ENCODE peak calls at places on chromosomes 1 and 21, in five cellular contexts. One of them, this sample, is unnamed.

GRCh38 chr1:209850342-209850979 is 22.7 kb downstream of the UTP25 start:
- DNase-seq in GM12878: no peak
- DNase-seq in HCT116: peak
- DNase-seq in testis: peak
- DNase-seq in spleen: no peak
- DNase-seq in this sample: peak

GRCh38 chr1:44700573-44700972 is 26.1 kb downstream of the ARMH1 start:
- DNase-seq in GM12878: no peak
- DNase-seq in testis: no peak
- DNase-seq in spleen: no peak
- DNase-seq in HCT116: no peak
- DNase-seq in this sample: no peak

GRCh38 chr1:97778718-97779117 is 142.1 kb downstream of the DPYD start:
- DNase-seq in HCT116: no peak
- DNase-seq in GM12878: no peak
- DNase-seq in testis: no peak
- DNase-seq in spleen: no peak
- DNase-seq in this sample: no peak

GRCh38 chr1:156746716-156747631 is 4.5 kb downstream of the HDGF start:
- DNase-seq in GM12878: no peak
- DNase-seq in HCT116: peak
- DNase-seq in spleen: peak
- DNase-seq in testis: peak
- DNase-seq in this sample: peak

GRCh38 chr1:43729816-43730463 is 22.6 kb downstream of the ST3GAL3 start:
- DNase-seq in testis: no peak
- DNase-seq in spleen: no peak
- DNase-seq in HCT116: no peak
- DNase-seq in GM12878: no peak
- DNase-seq in this sample: no peak

GRCh38 chr1:155044812-155045690 is 6.1 kb upstream of the ADAM15 start:
- DNase-seq in testis: peak
- DNase-seq in HCT116: no peak
- DNase-seq in GM12878: no peak
- DNase-seq in spleen: peak
- DNase-seq in this sample: peak

GRCh38 chr21:14084068-14084501 is 126.7 kb downstream of the LIPI start:
- DNase-seq in HCT116: no peak
- DNase-seq in GM12878: no peak
- DNase-seq in spleen: no peak
- DNase-seq in testis: no peak
- DNase-seq in this sample: no peak

GRCh38 chr1:20440785-20441200 is 45.2 kb downstream of the CAMK2N1 start:
- DNase-seq in GM12878: no peak
- DNase-seq in testis: peak
- DNase-seq in spleen: no peak
- DNase-seq in HCT116: peak
- DNase-seq in this sample: no peak

GRCh38 chr1:179129702-179130473 is 48.0 kb downstream of the TOR3A start:
- DNase-seq in GM12878: peak
- DNase-seq in spleen: no peak
- DNase-seq in HCT116: no peak
- DNase-seq in testis: no peak
- DNase-seq in this sample: no peak

GRCh38 chr1:109201123-109201703 is 12.5 kb upstream of the SARS1 start:
- DNase-seq in GM12878: no peak
- DNase-seq in HCT116: no peak
- DNase-seq in testis: peak
- DNase-seq in spleen: no peak
- DNase-seq in this sample: no peak

GRCh38 chr1:231053493-231054162 is 13.6 kb upstream of the FAM89A start:
- DNase-seq in testis: peak
- DNase-seq in HCT116: no peak
- DNase-seq in GM12878: peak
- DNase-seq in spleen: no peak
- DNase-seq in this sample: no peak

GRCh38 chr21:41766051-41766882 is 585 bp downstream of the RIPK4 start:
- DNase-seq in spleen: peak
- DNase-seq in testis: no peak
- DNase-seq in GM12878: no peak
- DNase-seq in HCT116: no peak
- DNase-seq in this sample: no peak

GRCh38 chr1:78005347-78005722 is 596 bp downstream of the DNAJB4 start:
- DNase-seq in GM12878: no peak
- DNase-seq in testis: no peak
- DNase-seq in spleen: no peak
- DNase-seq in HCT116: no peak
- DNase-seq in this sample: no peak

GRCh38 chr1:23366598-23366997 is 3.0 kb downstream of the ZNF436 start:
- DNase-seq in HCT116: no peak
- DNase-seq in spleen: no peak
- DNase-seq in testis: no peak
- DNase-seq in GM12878: no peak
- DNase-seq in this sample: no peak

GRCh38 chr1:121522061-121522759 is 337.4 kb downstream of the SRGAP2C start:
- DNase-seq in HCT116: no peak
- DNase-seq in testis: no peak
- DNase-seq in spleen: no peak
- DNase-seq in GM12878: no peak
- DNase-seq in this sample: no peak

GRCh38 chr1:219020386-219020785 is 153.3 kb upstream of the LYPLAL1 start:
- DNase-seq in GM12878: no peak
- DNase-seq in spleen: no peak
- DNase-seq in testis: no peak
- DNase-seq in HCT116: no peak
- DNase-seq in this sample: no peak

GRCh38 chr21:46067505-46068201 is 30.3 kb upstream of the COL6A2 start:
- DNase-seq in GM12878: no peak
- DNase-seq in testis: no peak
- DNase-seq in HCT116: no peak
- DNase-seq in spleen: no peak
- DNase-seq in this sample: no peak

GRCh38 chr21:46066843-46067331 is 31.0 kb upstream of the COL6A2 start:
- DNase-seq in HCT116: no peak
- DNase-seq in testis: peak
- DNase-seq in spleen: no peak
- DNase-seq in GM12878: no peak
- DNase-seq in this sample: peak

GRCh38 chr21:46065215-46065992 is 32.5 kb upstream of the COL6A2 start:
- DNase-seq in spleen: no peak
- DNase-seq in GM12878: no peak
- DNase-seq in HCT116: no peak
- DNase-seq in testis: peak
- DNase-seq in this sample: peak

GRCh38 chr21:46064870-46065214 is 33.1 kb upstream of the COL6A2 start:
- DNase-seq in HCT116: no peak
- DNase-seq in GM12878: no peak
- DNase-seq in testis: no peak
- DNase-seq in spleen: no peak
- DNase-seq in this sample: no peak

DNA sequence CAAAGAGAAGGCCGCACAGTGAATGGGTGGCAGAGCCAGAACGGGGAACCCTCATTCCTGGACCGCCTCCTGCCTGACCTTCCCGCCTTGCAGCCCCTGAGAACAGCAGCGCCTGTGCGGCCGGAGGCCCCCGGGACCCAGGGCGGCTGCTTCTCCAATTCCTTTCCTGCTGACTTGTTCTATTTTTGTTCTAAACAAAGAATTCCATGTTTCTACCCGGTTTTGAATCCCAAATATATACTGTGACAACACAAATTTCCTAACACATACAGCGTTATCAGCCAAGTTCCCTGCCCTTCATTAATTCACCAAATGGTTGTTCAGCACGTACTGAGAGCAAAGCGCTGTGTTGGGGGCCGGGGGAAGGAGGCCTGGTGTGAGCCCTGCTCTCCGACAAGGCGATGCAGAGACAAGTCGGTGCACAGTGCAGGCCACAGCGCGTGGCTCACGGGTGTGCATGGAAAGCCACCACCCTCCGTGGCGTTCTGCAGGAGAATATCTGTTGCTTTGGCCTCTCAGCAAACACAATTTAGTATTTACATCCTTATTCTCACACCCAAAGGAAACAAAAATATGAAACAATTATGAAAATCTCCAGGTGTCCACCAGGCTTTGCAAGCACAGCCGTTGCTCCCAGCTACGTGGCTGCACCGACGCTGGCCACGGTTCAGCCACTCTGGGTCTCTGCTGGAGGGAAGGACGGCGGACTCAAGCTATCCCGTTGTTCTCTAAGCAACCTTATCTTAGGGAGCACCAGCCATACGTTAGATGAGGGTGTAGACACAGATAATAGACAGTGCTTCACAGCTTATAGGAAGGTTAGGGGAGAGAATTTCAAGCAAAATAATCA is 31.7 kb upstream of the COL6A2 start:
- DNase-seq in HCT116: no peak
- DNase-seq in testis: peak
- DNase-seq in spleen: no peak
- DNase-seq in GM12878: no peak
- DNase-seq in this sample: peak
- TF ChIP-seq CTCF in HCT116: no peak
- TF ChIP-seq CTCF in testis: no peak
- TF ChIP-seq CTCF in spleen: no peak
- TF ChIP-seq CTCF in GM12878: no peak
- TF ChIP-seq CTCF in this sample: no peak

GRCh38 chr1:165768513-165769394 is at the start of gene TMCO1:
- DNase-seq in testis: peak
- DNase-seq in GM12878: peak
- DNase-seq in HCT116: peak
- DNase-seq in spleen: peak
- DNase-seq in this sample: peak
- TF ChIP-seq POLR2A in testis: no peak
- TF ChIP-seq POLR2A in GM12878: peak
- TF ChIP-seq POLR2A in HCT116: peak
- TF ChIP-seq POLR2A in spleen: no peak
- TF ChIP-seq POLR2A in this sample: peak

GRCh38 chr1:6148497-6149241 is 31.5 kb downstream of the CHD5 start:
- DNase-seq in testis: peak
- DNase-seq in HCT116: peak
- DNase-seq in spleen: peak
- DNase-seq in GM12878: no peak
- DNase-seq in this sample: no peak
- H3K27ac ChIP-seq in testis: no peak
- H3K27ac ChIP-seq in HCT116: peak
- H3K27ac ChIP-seq in spleen: no peak
- H3K27ac ChIP-seq in GM12878: no peak
- H3K27ac ChIP-seq in this sample: no peak

GRCh38 chr1:226424228-226425003 is 16.5 kb upstream of the PARP1 start:
- DNase-seq in HCT116: peak
- DNase-seq in spleen: no peak
- DNase-seq in GM12878: no peak
- DNase-seq in testis: no peak
- DNase-seq in this sample: no peak
- TF ChIP-seq CTCF in HCT116: peak
- TF ChIP-seq CTCF in spleen: peak
- TF ChIP-seq CTCF in GM12878: peak
- TF ChIP-seq CTCF in testis: peak
- TF ChIP-seq CTCF in this sample: peak

GRCh38 chr21:37546949-37547614 is 180.5 kb downstream of the DYRK1A start:
- DNase-seq in spleen: no peak
- DNase-seq in GM12878: no peak
- DNase-seq in HCT116: no peak
- DNase-seq in testis: no peak
- DNase-seq in this sample: no peak

GRCh38 chr21:37547615-37547975 is 181.0 kb downstream of the DYRK1A start:
- DNase-seq in spleen: no peak
- DNase-seq in GM12878: no peak
- DNase-seq in HCT116: no peak
- DNase-seq in testis: no peak
- DNase-seq in this sample: no peak

GRCh38 chr21:37548521-37548981 is 182.0 kb downstream of the DYRK1A start:
- DNase-seq in HCT116: no peak
- DNase-seq in spleen: no peak
- DNase-seq in GM12878: no peak
- DNase-seq in testis: no peak
- DNase-seq in this sample: no peak

GRCh38 chr21:37542512-37542911 is 175.9 kb downstream of the DYRK1A start:
- DNase-seq in spleen: no peak
- DNase-seq in GM12878: no peak
- DNase-seq in testis: no peak
- DNase-seq in HCT116: no peak
- DNase-seq in this sample: no peak

GRCh38 chr21:37546299-37546908 is 179.8 kb downstream of the DYRK1A start:
- DNase-seq in GM12878: no peak
- DNase-seq in spleen: no peak
- DNase-seq in testis: no peak
- DNase-seq in HCT116: no peak
- DNase-seq in this sample: no peak
- TF ChIP-seq POLR2A in GM12878: no peak
- TF ChIP-seq POLR2A in spleen: no peak
- TF ChIP-seq POLR2A in testis: no peak
- TF ChIP-seq POLR2A in HCT116: no peak
- TF ChIP-seq POLR2A in this sample: no peak

GRCh38 chr1:47262787-47263413 is 30.9 kb upstream of the TAL1 start:
- DNase-seq in testis: peak
- DNase-seq in spleen: no peak
- DNase-seq in HCT116: peak
- DNase-seq in GM12878: no peak
- DNase-seq in this sample: no peak
- H3K27ac ChIP-seq in testis: no peak
- H3K27ac ChIP-seq in spleen: no peak
- H3K27ac ChIP-seq in HCT116: no peak
- H3K27ac ChIP-seq in GM12878: no peak
- H3K27ac ChIP-seq in this sample: no peak

DNA sequence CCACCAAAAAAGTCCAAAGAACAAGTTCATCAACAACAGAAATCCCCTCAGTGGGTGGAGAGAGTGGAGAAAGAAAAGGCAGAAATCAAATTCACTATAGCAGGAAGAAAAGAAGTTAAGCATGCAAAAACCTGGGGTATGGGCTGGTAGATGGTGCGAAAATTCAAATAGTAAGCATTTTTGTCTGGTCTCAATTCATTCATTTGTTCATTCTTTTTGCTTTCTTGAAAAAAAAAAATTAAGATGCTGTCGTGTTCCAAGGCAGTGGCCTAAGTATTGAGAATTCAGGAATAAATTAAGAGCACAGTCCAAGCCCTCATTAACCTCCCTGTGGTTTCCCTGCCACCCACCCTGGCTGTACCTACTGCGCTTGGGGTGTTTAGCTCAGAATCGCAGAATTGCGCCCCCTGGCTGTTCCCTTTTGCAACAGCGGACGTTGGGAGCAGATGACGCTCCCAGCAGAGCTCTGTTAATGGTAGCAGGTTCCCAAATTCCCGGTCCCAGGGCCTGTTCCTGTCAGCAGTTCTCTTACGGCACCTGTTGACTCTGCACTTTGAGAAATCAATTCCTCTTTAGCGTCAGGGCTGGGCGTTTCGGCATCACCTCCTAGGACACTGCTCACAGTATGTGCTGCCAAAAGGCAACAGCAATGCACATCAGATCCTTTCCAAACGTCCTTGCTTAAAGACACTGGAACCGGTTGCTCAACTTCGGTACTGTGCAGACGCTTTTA is 34.0 kb upstream of the SSX2IP start:
- DNase-seq in spleen: peak
- DNase-seq in GM12878: no peak
- DNase-seq in testis: peak
- DNase-seq in HCT116: peak
- DNase-seq in this sample: peak
- TF ChIP-seq CTCF in spleen: peak
- TF ChIP-seq CTCF in GM12878: peak
- TF ChIP-seq CTCF in testis: peak
- TF ChIP-seq CTCF in HCT116: peak
- TF ChIP-seq CTCF in this sample: peak